ENCODE peak calls at places on chromosomes 12 and 14, in seven cellular contexts. One of them, this sample, is unnamed.

GRCh38 chr12:114701104-114701414 is 17.1 kb upstream of the TBX3 start:
- DNase-seq in mesothelial cell of epicardium: no peak
- DNase-seq in A673: no peak
- DNase-seq in left ventricle myocardium inferior: no peak
- DNase-seq in body of pancreas: no peak
- DNase-seq in H1: no peak
- DNase-seq in stomach: no peak
- DNase-seq in this sample: no peak

GRCh38 chr12:46185686-46186085 is 83.2 kb downstream of the SLC38A1 start:
- DNase-seq in mesothelial cell of epicardium: no peak
- DNase-seq in A673: no peak
- DNase-seq in left ventricle myocardium inferior: no peak
- DNase-seq in body of pancreas: no peak
- DNase-seq in H1: no peak
- DNase-seq in stomach: no peak
- DNase-seq in this sample: no peak

GRCh38 chr14:103746706-103747105 is 31.1 kb downstream of the ZFYVE21 start:
- DNase-seq in mesothelial cell of epicardium: no peak
- DNase-seq in A673: no peak
- DNase-seq in left ventricle myocardium inferior: no peak
- DNase-seq in body of pancreas: no peak
- DNase-seq in H1: no peak
- DNase-seq in stomach: no peak
- DNase-seq in this sample: no peak

GRCh38 chr12:12508612-12509011 is 54.1 kb downstream of the DUSP16 start:
- DNase-seq in mesothelial cell of epicardium: no peak
- DNase-seq in A673: no peak
- DNase-seq in left ventricle myocardium inferior: no peak
- DNase-seq in body of pancreas: no peak
- DNase-seq in H1: no peak
- DNase-seq in stomach: no peak
- DNase-seq in this sample: no peak

GRCh38 chr12:116376354-116377193 is 99.1 kb upstream of the MED13L start:
- DNase-seq in mesothelial cell of epicardium: no peak
- DNase-seq in A673: no peak
- DNase-seq in left ventricle myocardium inferior: no peak
- DNase-seq in body of pancreas: no peak
- DNase-seq in H1: no peak
- DNase-seq in stomach: no peak
- DNase-seq in this sample: no peak

GRCh38 chr14:105093426-105094192 is 28.4 kb upstream of the GPR132 start:
- DNase-seq in mesothelial cell of epicardium: peak; percentile 82
- DNase-seq in A673: peak; percentile 83
- DNase-seq in left ventricle myocardium inferior: peak; percentile 75
- DNase-seq in body of pancreas: peak; percentile 78
- DNase-seq in H1: peak; percentile 92
- DNase-seq in stomach: peak; percentile 83
- DNase-seq in this sample: no peak

GRCh38 chr12:17609152-17609551 is 480.8 kb downstream of the RERGL start:
- DNase-seq in mesothelial cell of epicardium: no peak
- DNase-seq in A673: peak; percentile 64
- DNase-seq in left ventricle myocardium inferior: no peak
- DNase-seq in body of pancreas: no peak
- DNase-seq in H1: no peak
- DNase-seq in stomach: no peak
- DNase-seq in this sample: no peak

GRCh38 chr12:62581288-62582064 is 114.8 kb downstream of the MON2 start:
- DNase-seq in mesothelial cell of epicardium: no peak
- DNase-seq in A673: peak; percentile 62
- DNase-seq in left ventricle myocardium inferior: peak; percentile 26
- DNase-seq in body of pancreas: no peak
- DNase-seq in H1: no peak
- DNase-seq in stomach: no peak
- DNase-seq in this sample: no peak

GRCh38 chr12:71938728-71939385 is at the start of gene TPH2:
- DNase-seq in mesothelial cell of epicardium: peak; percentile 77
- DNase-seq in A673: peak; percentile 94
- DNase-seq in left ventricle myocardium inferior: peak; percentile 20
- DNase-seq in body of pancreas: peak; percentile 68
- DNase-seq in H1: peak; percentile 96
- DNase-seq in stomach: peak; percentile 31
- DNase-seq in this sample: no peak

GRCh38 chr12:40689576-40689975 is 2.7 kb upstream of the CNTN1 start:
- DNase-seq in mesothelial cell of epicardium: no peak
- DNase-seq in A673: no peak
- DNase-seq in left ventricle myocardium inferior: no peak
- DNase-seq in body of pancreas: no peak
- DNase-seq in H1: no peak
- DNase-seq in stomach: no peak
- DNase-seq in this sample: no peak

GRCh38 chr14:50906326-50906725 is 34.5 kb downstream of the ABHD12B start:
- DNase-seq in mesothelial cell of epicardium: no peak
- DNase-seq in A673: no peak
- DNase-seq in left ventricle myocardium inferior: no peak
- DNase-seq in body of pancreas: no peak
- DNase-seq in H1: no peak
- DNase-seq in stomach: no peak
- DNase-seq in this sample: no peak
- TF ChIP-seq CTCF in mesothelial cell of epicardium: no peak
- TF ChIP-seq CTCF in A673: no peak
- TF ChIP-seq CTCF in left ventricle myocardium inferior: no peak
- TF ChIP-seq CTCF in body of pancreas: no peak
- TF ChIP-seq CTCF in H1: no peak
- TF ChIP-seq CTCF in stomach: no peak
- TF ChIP-seq CTCF in this sample: no peak

DNA sequence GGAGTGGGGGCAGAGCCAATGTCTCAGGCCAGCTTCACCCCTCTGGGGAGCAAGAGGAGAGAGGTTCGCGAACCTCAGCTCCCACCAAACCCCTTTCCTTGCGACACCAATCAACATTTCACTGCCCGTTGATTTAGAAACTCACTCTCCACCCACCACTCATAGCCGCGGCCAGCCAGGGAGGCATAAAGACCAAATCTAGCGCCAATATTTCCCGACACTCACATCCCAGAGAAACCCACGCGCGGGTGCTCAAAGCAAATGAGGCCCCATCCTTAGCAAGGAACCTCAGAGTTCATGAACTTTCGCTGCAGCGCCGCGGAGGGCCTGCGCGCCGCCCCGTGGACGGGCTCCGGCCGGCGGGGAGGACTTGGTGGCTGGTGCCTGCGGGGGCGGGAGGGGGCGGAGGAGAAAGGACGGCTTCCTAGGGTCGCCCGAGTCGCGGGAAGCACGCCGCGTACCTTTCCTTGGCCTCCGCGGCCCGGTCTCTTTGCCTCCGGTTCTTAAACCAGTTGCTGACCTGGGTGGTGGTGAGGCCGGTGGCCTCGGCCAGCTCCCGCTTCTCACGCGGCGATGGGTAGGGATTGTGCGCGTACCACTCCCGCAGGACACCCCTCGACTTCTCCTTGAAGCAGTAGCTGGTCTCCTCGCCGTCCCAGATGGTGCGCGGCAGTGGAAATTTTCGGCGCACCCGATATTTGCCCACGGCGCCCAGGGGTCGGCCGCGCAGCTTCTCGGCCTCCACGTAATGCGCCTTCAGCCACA is 926 bp downstream of the SIX1 start:
- DNase-seq in mesothelial cell of epicardium: no peak
- DNase-seq in A673: peak; percentile 42
- DNase-seq in left ventricle myocardium inferior: no peak
- DNase-seq in body of pancreas: no peak
- DNase-seq in H1: no peak
- DNase-seq in stomach: no peak
- DNase-seq in this sample: no peak
- TF ChIP-seq CTCF in mesothelial cell of epicardium: no peak
- TF ChIP-seq CTCF in A673: peak; percentile 15
- TF ChIP-seq CTCF in left ventricle myocardium inferior: no peak
- TF ChIP-seq CTCF in body of pancreas: no peak
- TF ChIP-seq CTCF in H1: no peak
- TF ChIP-seq CTCF in stomach: no peak
- TF ChIP-seq CTCF in this sample: peak; percentile 21

DNA sequence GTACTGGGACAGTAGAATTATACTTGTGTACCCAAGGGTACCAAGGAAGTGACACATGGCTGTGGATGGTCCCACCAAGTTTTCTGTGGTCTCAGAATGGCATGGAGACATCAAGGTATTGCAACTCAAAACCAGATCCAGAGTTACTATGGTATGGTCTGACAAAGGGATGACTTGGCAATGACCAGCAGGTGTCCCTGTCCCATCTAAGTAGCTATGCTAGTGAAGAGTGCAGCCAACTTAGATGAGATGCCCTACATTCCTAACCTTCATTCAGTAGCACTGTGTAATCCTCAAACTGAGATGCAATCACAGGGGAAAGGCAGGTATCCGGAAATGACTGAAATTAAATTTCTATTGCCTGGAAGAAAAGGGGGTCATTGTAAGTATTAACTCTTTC is 188.7 kb upstream of the TMEM260 start:
- DNase-seq in mesothelial cell of epicardium: no peak
- DNase-seq in A673: peak; percentile 17
- DNase-seq in left ventricle myocardium inferior: no peak
- DNase-seq in body of pancreas: no peak
- DNase-seq in H1: no peak
- DNase-seq in stomach: no peak
- DNase-seq in this sample: no peak
- TF ChIP-seq CTCF in mesothelial cell of epicardium: no peak
- TF ChIP-seq CTCF in A673: peak; percentile 37
- TF ChIP-seq CTCF in left ventricle myocardium inferior: no peak
- TF ChIP-seq CTCF in body of pancreas: no peak
- TF ChIP-seq CTCF in H1: no peak
- TF ChIP-seq CTCF in stomach: no peak
- TF ChIP-seq CTCF in this sample: no peak

GRCh38 chr14:35258420-35258819 is 33.8 kb upstream of the PSMA6 start:
- DNase-seq in mesothelial cell of epicardium: no peak
- DNase-seq in A673: no peak
- DNase-seq in left ventricle myocardium inferior: no peak
- DNase-seq in body of pancreas: no peak
- DNase-seq in H1: no peak
- DNase-seq in stomach: no peak
- DNase-seq in this sample: no peak

GRCh38 chr14:35257809-35258208 is 34.4 kb upstream of the PSMA6 start:
- DNase-seq in mesothelial cell of epicardium: no peak
- DNase-seq in A673: no peak
- DNase-seq in left ventricle myocardium inferior: no peak
- DNase-seq in body of pancreas: no peak
- DNase-seq in H1: no peak
- DNase-seq in stomach: no peak
- DNase-seq in this sample: no peak

DNA sequence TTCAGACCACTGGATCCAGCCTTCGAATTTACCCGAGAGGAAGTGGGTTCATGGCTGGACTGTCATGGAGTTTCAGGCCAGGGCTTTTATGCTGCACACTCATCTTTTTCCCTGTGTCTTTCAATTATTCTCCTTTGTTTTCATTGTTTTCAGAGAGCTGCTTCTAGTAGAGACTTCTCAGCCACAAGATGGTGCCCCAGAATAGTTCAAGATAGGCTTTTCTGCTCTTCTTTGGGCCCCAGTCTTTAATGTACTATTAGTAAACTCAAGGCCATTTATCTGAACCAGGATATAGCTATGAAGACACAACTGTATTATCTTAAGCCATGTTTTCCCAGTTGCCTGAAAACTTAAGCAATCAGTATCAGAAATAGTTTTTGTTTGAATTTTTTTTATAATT is 30.4 kb upstream of the PSMA6 start:
- DNase-seq in mesothelial cell of epicardium: no peak
- DNase-seq in A673: no peak
- DNase-seq in left ventricle myocardium inferior: no peak
- DNase-seq in body of pancreas: no peak
- DNase-seq in H1: no peak
- DNase-seq in stomach: no peak
- DNase-seq in this sample: no peak
- TF ChIP-seq CTCF in mesothelial cell of epicardium: no peak
- TF ChIP-seq CTCF in A673: no peak
- TF ChIP-seq CTCF in left ventricle myocardium inferior: peak; percentile 56
- TF ChIP-seq CTCF in body of pancreas: peak; percentile 28
- TF ChIP-seq CTCF in H1: no peak
- TF ChIP-seq CTCF in stomach: no peak
- TF ChIP-seq CTCF in this sample: no peak

GRCh38 chr14:65286443-65286842 is 126.1 kb upstream of the FUT8 start:
- DNase-seq in mesothelial cell of epicardium: no peak
- DNase-seq in A673: peak; percentile 13
- DNase-seq in left ventricle myocardium inferior: no peak
- DNase-seq in body of pancreas: no peak
- DNase-seq in H1: no peak
- DNase-seq in stomach: peak; percentile 24
- DNase-seq in this sample: no peak
- TF ChIP-seq CTCF in mesothelial cell of epicardium: no peak
- TF ChIP-seq CTCF in A673: no peak
- TF ChIP-seq CTCF in left ventricle myocardium inferior: no peak
- TF ChIP-seq CTCF in body of pancreas: no peak
- TF ChIP-seq CTCF in H1: no peak
- TF ChIP-seq CTCF in stomach: no peak
- TF ChIP-seq CTCF in this sample: no peak

GRCh38 chr12:93098077-93098476 is 169.0 kb upstream of the EEA1 start:
- DNase-seq in mesothelial cell of epicardium: no peak
- DNase-seq in A673: peak; percentile 79
- DNase-seq in left ventricle myocardium inferior: peak; percentile 30
- DNase-seq in body of pancreas: peak; percentile 70
- DNase-seq in H1: peak; percentile 67
- DNase-seq in stomach: peak; percentile 72
- DNase-seq in this sample: no peak
- TF ChIP-seq CTCF in mesothelial cell of epicardium: peak; percentile 75
- TF ChIP-seq CTCF in A673: peak; percentile 65
- TF ChIP-seq CTCF in left ventricle myocardium inferior: peak; percentile 53
- TF ChIP-seq CTCF in body of pancreas: peak; percentile 15
- TF ChIP-seq CTCF in H1: no peak
- TF ChIP-seq CTCF in stomach: peak; percentile 54
- TF ChIP-seq CTCF in this sample: peak; percentile 11

GRCh38 chr12:124450376-124450750 is 117.0 kb downstream of the NCOR2 start:
- DNase-seq in mesothelial cell of epicardium: no peak
- DNase-seq in A673: no peak
- DNase-seq in left ventricle myocardium inferior: no peak
- DNase-seq in body of pancreas: no peak
- DNase-seq in H1: no peak
- DNase-seq in stomach: no peak
- DNase-seq in this sample: no peak

GRCh38 chr12:124449623-124450375 is 117.6 kb downstream of the NCOR2 start:
- DNase-seq in mesothelial cell of epicardium: no peak
- DNase-seq in A673: no peak
- DNase-seq in left ventricle myocardium inferior: no peak
- DNase-seq in body of pancreas: no peak
- DNase-seq in H1: no peak
- DNase-seq in stomach: no peak
- DNase-seq in this sample: no peak

GRCh38 chr12:124448241-124448954 is 119.0 kb downstream of the NCOR2 start:
- DNase-seq in mesothelial cell of epicardium: no peak
- DNase-seq in A673: no peak
- DNase-seq in left ventricle myocardium inferior: no peak
- DNase-seq in body of pancreas: no peak
- DNase-seq in H1: no peak
- DNase-seq in stomach: no peak
- DNase-seq in this sample: no peak

GRCh38 chr12:124451016-124451415 is 116.4 kb downstream of the NCOR2 start:
- DNase-seq in mesothelial cell of epicardium: no peak
- DNase-seq in A673: no peak
- DNase-seq in left ventricle myocardium inferior: no peak
- DNase-seq in body of pancreas: no peak
- DNase-seq in H1: no peak
- DNase-seq in stomach: no peak
- DNase-seq in this sample: no peak

GRCh38 chr12:124448955-124449622 is 118.3 kb downstream of the NCOR2 start:
- DNase-seq in mesothelial cell of epicardium: no peak
- DNase-seq in A673: no peak
- DNase-seq in left ventricle myocardium inferior: no peak
- DNase-seq in body of pancreas: no peak
- DNase-seq in H1: no peak
- DNase-seq in stomach: no peak
- DNase-seq in this sample: no peak
- TF ChIP-seq CTCF in mesothelial cell of epicardium: no peak
- TF ChIP-seq CTCF in A673: no peak
- TF ChIP-seq CTCF in left ventricle myocardium inferior: no peak
- TF ChIP-seq CTCF in body of pancreas: no peak
- TF ChIP-seq CTCF in H1: no peak
- TF ChIP-seq CTCF in stomach: no peak
- TF ChIP-seq CTCF in this sample: no peak

This sample was measured in AG04449.